ENCODE peak calls at places on chromosomes 13 and 19, in five cellular contexts. One of them, this sample, is unnamed.

GRCh38 chr13:112892759-112893569 is 76.0 kb upstream of the MCF2L start:
- DNase-seq in thoracic aorta: no peak
- DNase-seq in type B pancreatic cell: no peak
- DNase-seq in NCI-H510A treated with DMSO at 0.1 percent for 48 hours: peak; percentile 31
- DNase-seq in stimulated activated CD8-positive, alpha-beta memory T cell treated with anti-CD3 and anti-CD28 coated beads, Interleukin-2, amount 100 ng/mL, for 1 hour: no peak
- DNase-seq in this sample: no peak

GRCh38 chr13:99265823-99266426 is 7.7 kb upstream of the GPR18 start:
- DNase-seq in thoracic aorta: no peak
- DNase-seq in type B pancreatic cell: no peak
- DNase-seq in NCI-H510A treated with DMSO at 0.1 percent for 48 hours: peak; percentile 54
- DNase-seq in stimulated activated CD8-positive, alpha-beta memory T cell treated with anti-CD3 and anti-CD28 coated beads, Interleukin-2, amount 100 ng/mL, for 1 hour: no peak
- DNase-seq in this sample: peak; percentile 53

GRCh38 chr13:111139874-111140561 is 24.9 kb downstream of the ARHGEF7 start:
- DNase-seq in thoracic aorta: no peak
- DNase-seq in type B pancreatic cell: no peak
- DNase-seq in NCI-H510A treated with DMSO at 0.1 percent for 48 hours: peak; percentile 86
- DNase-seq in stimulated activated CD8-positive, alpha-beta memory T cell treated with anti-CD3 and anti-CD28 coated beads, Interleukin-2, amount 100 ng/mL, for 1 hour: no peak
- DNase-seq in this sample: peak; percentile 66

GRCh38 chr13:100089633-100090032 is 740 bp downstream of the PCCA start:
- DNase-seq in thoracic aorta: no peak
- DNase-seq in type B pancreatic cell: no peak
- DNase-seq in NCI-H510A treated with DMSO at 0.1 percent for 48 hours: no peak
- DNase-seq in stimulated activated CD8-positive, alpha-beta memory T cell treated with anti-CD3 and anti-CD28 coated beads, Interleukin-2, amount 100 ng/mL, for 1 hour: no peak
- DNase-seq in this sample: no peak

GRCh38 chr13:86563308-86563707 is 764.1 kb upstream of the SLITRK6 start:
- DNase-seq in thoracic aorta: no peak
- DNase-seq in type B pancreatic cell: no peak
- DNase-seq in NCI-H510A treated with DMSO at 0.1 percent for 48 hours: no peak
- DNase-seq in stimulated activated CD8-positive, alpha-beta memory T cell treated with anti-CD3 and anti-CD28 coated beads, Interleukin-2, amount 100 ng/mL, for 1 hour: no peak
- DNase-seq in this sample: no peak

GRCh38 chr19:1465191-1466016 is 13.6 kb downstream of the C19orf25 start:
- DNase-seq in thoracic aorta: no peak
- DNase-seq in type B pancreatic cell: no peak
- DNase-seq in NCI-H510A treated with DMSO at 0.1 percent for 48 hours: no peak
- DNase-seq in stimulated activated CD8-positive, alpha-beta memory T cell treated with anti-CD3 and anti-CD28 coated beads, Interleukin-2, amount 100 ng/mL, for 1 hour: no peak
- DNase-seq in this sample: no peak

GRCh38 chr13:23960566-23961156 is 63.4 kb upstream of the C1QTNF9B start:
- DNase-seq in thoracic aorta: no peak
- DNase-seq in type B pancreatic cell: no peak
- DNase-seq in NCI-H510A treated with DMSO at 0.1 percent for 48 hours: peak; percentile 29
- DNase-seq in stimulated activated CD8-positive, alpha-beta memory T cell treated with anti-CD3 and anti-CD28 coated beads, Interleukin-2, amount 100 ng/mL, for 1 hour: no peak
- DNase-seq in this sample: no peak

GRCh38 chr19:1064661-1065605 is 2.0 kb upstream of the ARHGAP45 start:
- DNase-seq in thoracic aorta: no peak
- DNase-seq in type B pancreatic cell: no peak
- DNase-seq in NCI-H510A treated with DMSO at 0.1 percent for 48 hours: peak; percentile 19
- DNase-seq in stimulated activated CD8-positive, alpha-beta memory T cell treated with anti-CD3 and anti-CD28 coated beads, Interleukin-2, amount 100 ng/mL, for 1 hour: peak; percentile 53
- DNase-seq in this sample: no peak

GRCh38 chr19:50565984-50566903 is 2.0 kb downstream of the LRRC4B start:
- DNase-seq in thoracic aorta: no peak
- DNase-seq in type B pancreatic cell: no peak
- DNase-seq in NCI-H510A treated with DMSO at 0.1 percent for 48 hours: no peak
- DNase-seq in stimulated activated CD8-positive, alpha-beta memory T cell treated with anti-CD3 and anti-CD28 coated beads, Interleukin-2, amount 100 ng/mL, for 1 hour: no peak
- DNase-seq in this sample: no peak

GRCh38 chr19:18093439-18094161 is 4.0 kb upstream of the MAST3 start:
- DNase-seq in thoracic aorta: no peak
- DNase-seq in type B pancreatic cell: no peak
- DNase-seq in NCI-H510A treated with DMSO at 0.1 percent for 48 hours: no peak
- DNase-seq in stimulated activated CD8-positive, alpha-beta memory T cell treated with anti-CD3 and anti-CD28 coated beads, Interleukin-2, amount 100 ng/mL, for 1 hour: no peak
- DNase-seq in this sample: no peak

GRCh38 chr19:39544920-39545319 is 5.0 kb upstream of the EID2 start:
- DNase-seq in thoracic aorta: no peak
- DNase-seq in type B pancreatic cell: no peak
- DNase-seq in NCI-H510A treated with DMSO at 0.1 percent for 48 hours: no peak
- DNase-seq in stimulated activated CD8-positive, alpha-beta memory T cell treated with anti-CD3 and anti-CD28 coated beads, Interleukin-2, amount 100 ng/mL, for 1 hour: no peak
- DNase-seq in this sample: no peak

GRCh38 chr13:98525852-98526512 is 50.9 kb downstream of the STK24 start:
- DNase-seq in thoracic aorta: no peak
- DNase-seq in type B pancreatic cell: no peak
- DNase-seq in NCI-H510A treated with DMSO at 0.1 percent for 48 hours: no peak
- DNase-seq in stimulated activated CD8-positive, alpha-beta memory T cell treated with anti-CD3 and anti-CD28 coated beads, Interleukin-2, amount 100 ng/mL, for 1 hour: no peak
- DNase-seq in this sample: no peak

GRCh38 chr19:45117167-45117594 is 24.2 kb downstream of the PPP1R37 start:
- DNase-seq in thoracic aorta: no peak
- DNase-seq in type B pancreatic cell: no peak
- DNase-seq in NCI-H510A treated with DMSO at 0.1 percent for 48 hours: peak; percentile 80
- DNase-seq in stimulated activated CD8-positive, alpha-beta memory T cell treated with anti-CD3 and anti-CD28 coated beads, Interleukin-2, amount 100 ng/mL, for 1 hour: no peak
- DNase-seq in this sample: peak; percentile 59

GRCh38 chr19:14782978-14783545 is 4.7 kb upstream of the ADGRE2 start:
- DNase-seq in thoracic aorta: no peak
- DNase-seq in type B pancreatic cell: no peak
- DNase-seq in NCI-H510A treated with DMSO at 0.1 percent for 48 hours: no peak
- DNase-seq in stimulated activated CD8-positive, alpha-beta memory T cell treated with anti-CD3 and anti-CD28 coated beads, Interleukin-2, amount 100 ng/mL, for 1 hour: no peak
- DNase-seq in this sample: no peak

GRCh38 chr19:54928299-54928698 is 19.0 kb downstream of the NLRP7 start:
- DNase-seq in thoracic aorta: no peak
- DNase-seq in type B pancreatic cell: no peak
- DNase-seq in NCI-H510A treated with DMSO at 0.1 percent for 48 hours: no peak
- DNase-seq in stimulated activated CD8-positive, alpha-beta memory T cell treated with anti-CD3 and anti-CD28 coated beads, Interleukin-2, amount 100 ng/mL, for 1 hour: no peak
- DNase-seq in this sample: no peak

GRCh38 chr13:38624822-38625221 is 62.1 kb upstream of the FREM2 start:
- DNase-seq in thoracic aorta: no peak
- DNase-seq in type B pancreatic cell: no peak
- DNase-seq in NCI-H510A treated with DMSO at 0.1 percent for 48 hours: no peak
- DNase-seq in stimulated activated CD8-positive, alpha-beta memory T cell treated with anti-CD3 and anti-CD28 coated beads, Interleukin-2, amount 100 ng/mL, for 1 hour: no peak
- DNase-seq in this sample: no peak

GRCh38 chr13:60396783-60397692 is at the start of gene TDRD3:
- DNase-seq in thoracic aorta: peak; percentile 13
- DNase-seq in type B pancreatic cell: peak; percentile 86
- DNase-seq in NCI-H510A treated with DMSO at 0.1 percent for 48 hours: peak; percentile 10
- DNase-seq in stimulated activated CD8-positive, alpha-beta memory T cell treated with anti-CD3 and anti-CD28 coated beads, Interleukin-2, amount 100 ng/mL, for 1 hour: peak; percentile 47
- DNase-seq in this sample: peak; percentile 26

GRCh38 chr13:33612641-33613638 is 205.0 kb upstream of the RFC3 start:
- DNase-seq in thoracic aorta: no peak
- DNase-seq in type B pancreatic cell: no peak
- DNase-seq in NCI-H510A treated with DMSO at 0.1 percent for 48 hours: no peak
- DNase-seq in stimulated activated CD8-positive, alpha-beta memory T cell treated with anti-CD3 and anti-CD28 coated beads, Interleukin-2, amount 100 ng/mL, for 1 hour: no peak
- DNase-seq in this sample: no peak

GRCh38 chr19:1790054-1790762 is 21.9 kb downstream of the ATP8B3 start:
- DNase-seq in thoracic aorta: no peak
- DNase-seq in type B pancreatic cell: no peak
- DNase-seq in NCI-H510A treated with DMSO at 0.1 percent for 48 hours: no peak
- DNase-seq in stimulated activated CD8-positive, alpha-beta memory T cell treated with anti-CD3 and anti-CD28 coated beads, Interleukin-2, amount 100 ng/mL, for 1 hour: no peak
- DNase-seq in this sample: no peak